ENCODE peak calls at places on chromosomes 13 and 19, in seven cellular contexts. S is non-pigmented ciliary epithelial cell; N is natural killer cell; F is ascending aorta; R is fibroblast of pulmonary artery; O is amniotic stem cell; M is activated naive CD8-positive, alpha-beta T cell treated with anti-CD3 and anti-CD28 coated beads for 36 hours. J is an unnamed sample.

GRCh38 chr19:14054099-14054498 is 7.8 kb downstream of the PALM3 start:
- DNase-seq in S (no peak), N (no peak), F (no peak), R (no peak), O (no peak), M (no peak), J (no peak)

GRCh38 chr13:48110930-48111721 is 16.2 kb upstream of the MED4 start:
- DNase-seq in S (no peak), N (no peak), F (no peak), R (peak), O (no peak), M (no peak), J (no peak)

GRCh38 chr13:61084983-61085382 is 330.7 kb downstream of the PCDH20 start:
- DNase-seq in S (peak), N (no peak), F (no peak), R (no peak), O (peak), M (no peak), J (no peak)

GRCh38 chr19:46859637-46860124 is 1.1 kb upstream of the ARHGAP35 start:
- DNase-seq in S (no peak), N (no peak), F (no peak), R (no peak), O (peak), M (no peak), J (no peak)

GRCh38 chr13:27482996-27483395 is 32.6 kb upstream of the MTIF3 start:
- DNase-seq in S (no peak), N (no peak), F (no peak), R (no peak), O (no peak), M (no peak), J (peak)

GRCh38 chr13:32639502-32640105 is 53.4 kb downstream of the PDS5B start:
- DNase-seq in S (peak), N (no peak), F (peak), R (peak), O (peak), M (peak), J (no peak)

GRCh38 chr19:47377208-47377701 is 28.1 kb downstream of the DHX34 start:
- DNase-seq in S (no peak), N (no peak), F (no peak), R (no peak), O (no peak), M (no peak), J (no peak)

GRCh38 chr19:1285737-1286360 is at the start of gene EFNA2:
- DNase-seq in S (no peak), N (no peak), F (no peak), R (no peak), O (no peak), M (no peak), J (no peak)

GRCh38 chr19:38294090-38294489 is 10.0 kb upstream of the C19orf33 start:
- DNase-seq in S (no peak), N (no peak), F (no peak), R (no peak), O (no peak), M (no peak), J (no peak)

GRCh38 chr19:45440873-45441654 is 17.3 kb upstream of the ERCC1 start:
- DNase-seq in S (no peak), N (no peak), F (no peak), R (peak), O (no peak), M (no peak), J (no peak)

GRCh38 chr13:102710261-102710679 is 15.4 kb upstream of the METTL21C start:
- DNase-seq in S (no peak), N (no peak), F (no peak), R (no peak), O (no peak), M (no peak), J (no peak)

GRCh38 chr13:107025991-107026390 is 458.1 kb upstream of the ARGLU1 start:
- DNase-seq in S (no peak), N (no peak), F (peak), R (peak), O (no peak), M (no peak), J (no peak)

GRCh38 chr19:38252935-38253691 is 3.1 kb downstream of the PPP1R14A start:
- DNase-seq in S (no peak), N (no peak), F (peak), R (peak), O (no peak), M (no peak), J (no peak)

GRCh38 chr13:41639955-41640780 is 182.8 kb downstream of the RGCC start:
- DNase-seq in S (no peak), N (no peak), F (no peak), R (peak), O (no peak), M (no peak), J (no peak)

J was measured in CD14-positive monocyte.